ENCODE peak calls at places on chromosomes 7 and 10, in ten cellular contexts. W, X, U, O, C, M, P, D, K and Z are unnamed samples.

GRCh38 chr7:23157679-23158078 is 24.2 kb upstream of the NUP42 start:
- DNase-seq in C (no peak), D (no peak), X (no peak), M (no peak), U (no peak), W (no peak), O (no peak), P (no peak), K (no peak), Z (no peak)

GRCh38 chr10:8962249-8962648 is 907.8 kb downstream of the GATA3 start:
- DNase-seq in C (no peak), O (no peak), D (no peak), U (no peak), M (no peak), P (no peak), K (no peak), W (no peak), X (no peak), Z (no peak)

GRCh38 chr7:85160223-85160622 is 26.6 kb downstream of the SEMA3D start:
- DNase-seq in D (no peak), W (no peak), X (no peak), U (no peak), P (no peak), K (no peak), C (peak), M (no peak), O (no peak), Z (no peak)

GRCh38 chr7:136693166-136694119 is 175.0 kb upstream of the CHRM2 start:
- DNase-seq in P (no peak), M (no peak), C (no peak), W (no peak), X (no peak), D (no peak), U (no peak), O (no peak), K (no peak), Z (no peak)

GRCh38 chr7:44189286-44189992 is at the start of gene GCK:
- DNase-seq in U (no peak), D (no peak), W (no peak), C (no peak), X (no peak), K (no peak), O (no peak), P (no peak), M (no peak), Z (no peak)

GRCh38 chr7:45000096-45001032 is at the start of gene CCM2:
- DNase-seq in W (no peak), X (no peak), D (no peak), U (no peak), K (peak), P (peak), M (no peak), C (peak), O (peak), Z (no peak)

GRCh38 chr10:94129393-94130130 is 135.8 kb downstream of the PLCE1 start:
- DNase-seq in K (no peak), P (no peak), C (peak), U (no peak), M (no peak), D (peak), O (peak), X (no peak), W (peak), Z (no peak)

GRCh38 chr10:114779803-114780609 is 41.6 kb upstream of the FHIP2A start:
- DNase-seq in M (no peak), K (no peak), W (peak), P (no peak), O (no peak), U (no peak), X (no peak), D (peak), C (peak), Z (no peak)

GRCh38 chr7:142420554-142421362 is 162.9 kb upstream of the PRSS58 start:
- DNase-seq in C (peak), U (no peak), P (no peak), O (no peak), K (no peak), X (no peak), W (no peak), M (no peak), D (no peak), Z (no peak)

GRCh38 chr10:63583397-63583796 is 62.2 kb downstream of the REEP3 start:
- DNase-seq in O (no peak), W (no peak), M (no peak), C (no peak), U (no peak), X (no peak), D (no peak), K (no peak), P (no peak), Z (no peak)

GRCh38 chr10:90738885-90739284 is 119.0 kb downstream of the HTR7 start:
- DNase-seq in U (no peak), W (no peak), O (no peak), M (no peak), X (no peak), C (peak), K (no peak), D (peak), P (no peak), Z (no peak)

GRCh38 chr10:102815790-102816549 is 21.2 kb downstream of the CYP17A1 start:
- DNase-seq in X (peak), C (peak), U (no peak), K (peak), P (no peak), W (peak), O (no peak), M (no peak), D (peak), Z (no peak)

GRCh38 chr7:102190777-102191176 is 95.9 kb upstream of the SH2B2 start:
- DNase-seq in X (no peak), C (no peak), O (no peak), U (no peak), P (no peak), K (no peak), M (no peak), W (no peak), D (no peak), Z (no peak)

GRCh38 chr10:124283215-124284046 is 135.3 kb downstream of the OAT start:
- DNase-seq in M (no peak), W (no peak), C (no peak), X (no peak), D (no peak), K (peak), P (peak), U (no peak), O (no peak), Z (no peak)

GRCh38 chr10:13961096-13961495 is 369.6 kb downstream of the FRMD4A start:
- DNase-seq in D (peak), O (no peak), W (peak), K (no peak), X (no peak), C (peak), U (no peak), P (no peak), M (no peak), Z (no peak)

GRCh38 chr10:15137636-15138035 is 30.9 kb downstream of the NMT2 start:
- DNase-seq in O (no peak), W (no peak), M (no peak), C (peak), X (no peak), U (no peak), K (no peak), D (no peak), P (no peak), Z (no peak)

GRCh38 chr7:904847-905246 is 28.5 kb downstream of the GET4 start:
- DNase-seq in P (no peak), C (peak), D (no peak), O (no peak), U (no peak), W (no peak), M (no peak), K (peak), X (no peak), Z (no peak)

GRCh38 chr7:120998525-120998924 is 10.0 kb downstream of the CPED1 start:
- DNase-seq in K (no peak), D (no peak), C (no peak), O (no peak), U (no peak), W (no peak), X (no peak), M (no peak), P (no peak), Z (no peak)

GRCh38 chr10:49512121-49512809 is 26.7 kb downstream of the ERCC6 start:
- DNase-seq in P (no peak), C (peak), D (no peak), W (no peak), X (no peak), U (no peak), M (no peak), O (no peak), K (no peak), Z (no peak)

GRCh38 chr10:97498841-97499560 is at the start of gene UBTD1:
- DNase-seq in M (no peak), K (peak), D (no peak), P (peak), X (no peak), C (peak), W (no peak), U (peak), O (peak), Z (peak)

GRCh38 chr7:151341357-151342101 is at the start of gene NUB1:
- DNase-seq in P (peak), U (peak), C (peak), O (peak), K (peak), W (peak), D (peak), M (peak), X (peak), Z (peak)

GRCh38 chr7:14924398-14924797 is 21.8 kb upstream of the DGKB start:
- DNase-seq in K (no peak), D (no peak), O (no peak), M (no peak), U (no peak), W (no peak), X (no peak), P (no peak), C (peak), Z (no peak)

GRCh38 chr7:155369766-155370165 is 72.1 kb downstream of the INSIG1 start:
- DNase-seq in K (no peak), P (peak), X (no peak), O (no peak), W (no peak), U (no peak), M (no peak), D (no peak), C (no peak), Z (no peak)

GRCh38 chr7:216360-217300 is 24.3 kb downstream of the FAM20C start:
- DNase-seq in C (peak), O (no peak), X (no peak), D (no peak), W (no peak), P (peak), K (peak), U (no peak), M (no peak), Z (no peak)

GRCh38 chr7:117652943-117653700 is 173.3 kb downstream of the CFTR start:
- DNase-seq in W (no peak), C (no peak), P (no peak), M (no peak), K (no peak), X (no peak), D (no peak), U (no peak), O (no peak), Z (no peak)

GRCh38 chr10:20623561-20623960 is 273.6 kb downstream of the NEBL start:
- DNase-seq in P (no peak), D (no peak), K (no peak), M (no peak), C (no peak), U (no peak), W (no peak), O (no peak), X (no peak), Z (no peak)

GRCh38 chr7:45937301-45937700 is 16.2 kb upstream of the IGFBP3 start:
- DNase-seq in X (no peak), P (no peak), D (no peak), U (no peak), K (no peak), O (no peak), C (no peak), W (no peak), M (no peak), Z (no peak)

GRCh38 chr7:88546808-88547207 is 212.7 kb upstream of the ZNF804B start:
- DNase-seq in K (no peak), C (no peak), M (peak), D (no peak), X (no peak), P (no peak), O (no peak), U (no peak), W (no peak), Z (peak)

GRCh38 chr7:1470901-1471300 is 11.6 kb upstream of the MICALL2 start:
- DNase-seq in D (no peak), O (no peak), P (no peak), C (no peak), K (no peak), W (no peak), M (no peak), U (no peak), X (no peak), Z (no peak)

GRCh38 chr7:84297606-84298005 is 103.0 kb upstream of the SEMA3A start:
- DNase-seq in C (no peak), K (no peak), X (no peak), O (no peak), U (no peak), W (no peak), P (no peak), M (no peak), D (no peak), Z (no peak)

GRCh38 chr7:44534501-44534900 is 6.6 kb downstream of the NPC1L1 start:
- DNase-seq in D (no peak), O (no peak), P (no peak), X (no peak), U (peak), W (no peak), C (peak), M (peak), K (no peak), Z (peak)

GRCh38 chr7:128166603-128167315 is 74.3 kb upstream of the LEP start:
- DNase-seq in K (no peak), O (peak), C (no peak), M (peak), D (no peak), U (no peak), W (no peak), X (no peak), P (no peak), Z (peak)

GRCh38 chr7:86814980-86815379 is 171.3 kb downstream of the GRM3 start:
- DNase-seq in X (no peak), U (no peak), W (no peak), O (no peak), C (no peak), D (no peak), M (peak), P (no peak), K (no peak), Z (no peak)

GRCh38 chr10:123583639-123584418 is 82.3 kb upstream of the GPR26 start:
- DNase-seq in D (no peak), M (peak), W (peak), O (peak), U (no peak), X (peak), K (peak), P (peak), C (peak), Z (peak)

GRCh38 chr10:116728526-116729096 is 13.8 kb downstream of the HSPA12A start:
- DNase-seq in U (no peak), P (no peak), W (no peak), O (no peak), C (no peak), X (no peak), M (no peak), K (no peak), D (no peak), Z (no peak)

GRCh38 chr10:86857097-86857825 is 100.2 kb downstream of the MMRN2 start:
- DNase-seq in X (no peak), C (peak), P (no peak), W (no peak), U (no peak), K (no peak), M (no peak), O (no peak), D (no peak), Z (no peak)

GRCh38 chr10:93703066-93703465 is 674 bp upstream of the FRA10AC1 start:
- DNase-seq in O (no peak), P (no peak), D (no peak), X (no peak), K (no peak), W (no peak), U (no peak), M (no peak), C (peak), Z (peak)

GRCh38 chr7:66883716-66884115 is 37.3 kb upstream of the TMEM248 start:
- DNase-seq in P (no peak), U (no peak), O (no peak), M (no peak), W (no peak), D (peak), K (no peak), X (no peak), C (peak), Z (no peak)

GRCh38 chr10:45534572-45534971 is 138.0 kb downstream of the ZFAND4 start:
- DNase-seq in K (no peak), U (no peak), P (no peak), X (no peak), O (no peak), M (no peak), C (no peak), D (no peak), W (no peak), Z (no peak)

DNA sequence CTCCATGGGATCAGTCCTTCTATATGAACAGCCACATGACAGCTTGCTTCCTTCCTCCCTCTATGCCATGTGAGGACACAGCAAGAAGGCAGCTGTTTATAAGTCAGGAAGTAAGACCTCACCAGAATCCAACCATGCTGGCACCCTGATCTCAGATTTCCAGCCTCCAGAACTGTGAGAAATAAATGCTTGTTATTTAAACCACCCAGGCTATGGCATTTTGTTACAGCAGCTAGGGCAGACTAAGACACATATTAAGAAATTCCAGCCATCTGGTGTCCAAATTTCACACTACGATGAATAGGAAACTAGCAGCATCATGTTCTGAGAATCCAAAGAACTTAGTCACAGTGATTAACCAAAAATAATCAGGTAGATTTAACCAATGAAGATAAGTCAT is 140.1 kb downstream of the ZFAND4 start:
- DNase-seq in U (no peak), D (no peak), M (no peak), C (no peak), P (no peak), X (no peak), W (no peak), K (no peak), O (no peak), Z (no peak)
- TF ChIP-seq CTCF in U (no peak), D (no peak), M (no peak), C (no peak), P (no peak), X (no peak), W (no peak), K (no peak), O (no peak), Z (no peak)

GRCh38 chr7:6505685-6506559 is 45.3 kb downstream of the GRID2IP start:
- DNase-seq in K (no peak), P (no peak), X (no peak), M (peak), D (no peak), C (no peak), U (no peak), W (no peak), O (no peak), Z (peak)
- TF ChIP-seq CTCF in K (no peak), P (no peak), X (no peak), M (no peak), D (no peak), C (no peak), U (no peak), W (no peak), O (no peak), Z (no peak)

GRCh38 chr10:69649771-69650550 is 19.9 kb downstream of the FAM241B start:
- DNase-seq in K (no peak), O (no peak), C (peak), X (no peak), D (no peak), U (no peak), P (no peak), M (no peak), W (no peak), Z (no peak)
- TF ChIP-seq CTCF in K (no peak), O (no peak), C (peak), X (no peak), D (peak), U (no peak), P (no peak), M (no peak), W (no peak), Z (no peak)

GRCh38 chr10:132540456-132540855 is 2.9 kb downstream of the INPP5A start:
- DNase-seq in D (no peak), W (no peak), C (peak), X (no peak), O (no peak), U (no peak), P (peak), K (peak), M (no peak), Z (no peak)
- TF ChIP-seq CTCF in D (peak), W (peak), C (peak), X (no peak), O (no peak), U (no peak), P (no peak), K (no peak), M (peak), Z (no peak)

GRCh38 chr7:93178213-93178612 is 30.0 kb upstream of the SAMD9L start:
- DNase-seq in O (no peak), D (no peak), P (no peak), W (no peak), C (peak), M (no peak), X (no peak), K (no peak), U (no peak), Z (no peak)

GRCh38 chr7:93176961-93177580 is 28.9 kb upstream of the SAMD9L start:
- DNase-seq in C (no peak), K (no peak), O (no peak), U (no peak), D (no peak), W (peak), P (no peak), M (no peak), X (no peak), Z (no peak)

GRCh38 chr7:93172683-93173082 is 24.5 kb upstream of the SAMD9L start:
- DNase-seq in U (no peak), C (no peak), P (no peak), O (no peak), K (no peak), X (no peak), D (no peak), M (no peak), W (no peak), Z (no peak)

GRCh38 chr7:93171606-93172226 is 23.5 kb upstream of the SAMD9L start:
- DNase-seq in U (no peak), D (no peak), X (no peak), O (no peak), P (no peak), K (no peak), M (no peak), W (no peak), C (peak), Z (no peak)

DNA sequence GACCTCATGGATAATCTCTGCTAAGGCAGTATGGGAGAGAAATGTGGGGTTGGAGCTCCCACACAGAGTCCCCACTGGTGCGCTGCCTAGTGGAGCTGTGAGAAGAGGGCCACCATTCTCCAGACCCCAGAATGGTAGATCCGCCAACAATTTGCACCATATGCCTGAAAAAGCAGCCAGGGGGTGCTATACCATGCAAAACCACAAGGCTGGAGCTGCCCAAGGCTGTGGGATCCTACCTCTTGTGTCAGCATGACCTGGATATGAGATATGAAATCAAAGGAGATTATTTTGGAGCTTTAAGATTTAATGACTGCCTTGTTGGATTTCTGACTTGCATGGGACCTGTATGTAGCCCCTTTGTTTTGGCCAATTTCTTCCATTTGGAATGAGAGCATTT is 27.0 kb upstream of the SAMD9L start:
- DNase-seq in C (no peak), D (no peak), X (no peak), P (no peak), O (no peak), U (no peak), W (no peak), M (no peak), K (no peak), Z (no peak)
- TF ChIP-seq CTCF in C (no peak), D (no peak), X (no peak), P (no peak), O (no peak), U (no peak), W (no peak), M (no peak), K (no peak), Z (no peak)

GRCh38 chr7:99731638-99732374 is 3.2 kb downstream of the CYP3A7 start:
- DNase-seq in K (no peak), D (no peak), P (no peak), C (no peak), M (no peak), X (no peak), U (no peak), W (no peak), O (no peak), Z (no peak)

GRCh38 chr7:99730992-99731391 is 4.0 kb downstream of the CYP3A7 start:
- DNase-seq in C (no peak), D (no peak), K (no peak), O (no peak), W (no peak), U (no peak), X (no peak), M (no peak), P (no peak), Z (no peak)

GRCh38 chr7:99734987-99735386 is at the start of gene CYP3A7:
- DNase-seq in O (no peak), W (no peak), C (no peak), D (no peak), U (no peak), X (no peak), K (no peak), M (no peak), P (no peak), Z (no peak)

GRCh38 chr7:99733003-99733402 is 2.0 kb downstream of the CYP3A7 start:
- DNase-seq in C (no peak), K (no peak), X (no peak), M (no peak), P (no peak), W (no peak), U (no peak), D (no peak), O (no peak), Z (no peak)

DNA sequence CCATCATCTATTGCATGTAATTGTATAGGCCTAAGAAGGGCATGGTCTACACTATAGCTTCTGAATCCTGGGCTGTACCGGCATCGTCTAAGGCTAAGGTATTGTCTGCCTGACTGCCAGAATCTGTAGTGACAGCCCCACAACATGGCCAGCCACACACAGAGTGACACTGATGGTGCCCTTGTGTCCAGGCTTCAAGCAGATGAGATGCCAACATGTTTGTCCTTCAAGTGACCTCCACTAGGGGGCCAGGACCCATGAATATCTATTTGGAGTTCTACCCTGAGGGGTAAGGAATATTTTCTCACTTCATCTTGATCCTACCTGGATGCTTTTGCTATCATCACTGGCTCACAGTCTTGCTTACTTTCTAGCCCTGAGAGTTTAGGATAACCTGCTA is 1.5 kb downstream of the CYP3A7 start:
- DNase-seq in U (no peak), D (no peak), P (no peak), K (no peak), X (no peak), W (no peak), O (no peak), C (no peak), M (no peak), Z (no peak)
- TF ChIP-seq CTCF in U (peak), D (peak), P (no peak), K (peak), X (peak), W (peak), O (no peak), C (peak), M (peak), Z (no peak)